ENCODE peak calls at places on chromosome 17, in nine cellular contexts. F, Y, Q, L, C, S, K, D and A are unnamed samples.

GRCh38 chr17:68184141-68184571 is 63.7 kb upstream of the AMZ2 start:
- DNase-seq in D (no peak), Y (no peak), C (no peak), S (no peak), F (no peak), K (no peak), Q (no peak), L (no peak), A (no peak)

GRCh38 chr17:40352779-40353394 is 11.7 kb downstream of the GJD3 start:
- DNase-seq in C (no peak), Q (no peak), D (no peak), Y (peak), K (no peak), F (no peak), S (peak), L (no peak), A (no peak)

GRCh38 chr17:73363788-73364522 is 52.2 kb upstream of the CDC42EP4 start:
- DNase-seq in S (no peak), F (no peak), Y (no peak), Q (no peak), D (no peak), L (no peak), K (no peak), C (no peak), A (no peak)

GRCh38 chr17:77644181-77644972 is 314.1 kb upstream of the TNRC6C start:
- DNase-seq in Q (no peak), S (no peak), C (no peak), D (no peak), Y (no peak), K (no peak), L (no peak), F (no peak), A (no peak)

GRCh38 chr17:72702136-72702735 is 390.3 kb downstream of the SLC39A11 start:
- DNase-seq in C (no peak), Y (peak), S (peak), K (no peak), D (no peak), Q (no peak), F (peak), L (no peak), A (peak)

GRCh38 chr17:58535431-58535830 is 21.0 kb upstream of the MTMR4 start:
- DNase-seq in C (no peak), Q (no peak), K (no peak), S (peak), Y (peak), F (no peak), D (no peak), L (no peak), A (peak)

GRCh38 chr17:6543079-6544010 is 13.0 kb downstream of the PITPNM3 start:
- DNase-seq in S (no peak), K (no peak), Q (no peak), F (no peak), D (no peak), L (no peak), C (no peak), Y (no peak), A (no peak)

GRCh38 chr17:75763613-75764416 is 1.2 kb downstream of the GALK1 start:
- DNase-seq in Y (no peak), K (no peak), F (no peak), D (no peak), C (no peak), L (no peak), Q (no peak), S (no peak), A (no peak)

GRCh38 chr17:72303787-72304733 is 183.2 kb downstream of the SOX9 start:
- DNase-seq in L (no peak), C (no peak), K (no peak), Q (no peak), Y (no peak), D (no peak), S (no peak), F (no peak), A (no peak)

GRCh38 chr17:66960623-66961022 is 3.9 kb upstream of the CACNG4 start:
- DNase-seq in S (no peak), Q (no peak), K (no peak), Y (no peak), C (no peak), F (no peak), D (peak), L (no peak), A (no peak)

GRCh38 chr17:71184716-71185115 is 936.1 kb upstream of the SOX9 start:
- DNase-seq in D (no peak), F (no peak), Y (peak), S (peak), C (no peak), L (no peak), K (no peak), Q (no peak), A (no peak)

GRCh38 chr17:4852504-4853075 is 19.4 kb downstream of the MINK1 start:
- DNase-seq in Y (peak), F (peak), L (no peak), D (peak), Q (peak), C (no peak), S (peak), K (no peak), A (peak)

GRCh38 chr17:57810740-57811632 is 38.9 kb downstream of the MRPS23 start:
- DNase-seq in L (peak), Q (peak), C (no peak), D (peak), Y (peak), S (peak), F (no peak), K (no peak), A (peak)

GRCh38 chr17:73720187-73720834 is 76.1 kb upstream of the SDK2 start:
- DNase-seq in C (no peak), F (no peak), L (no peak), S (no peak), K (no peak), Y (no peak), Q (no peak), D (peak), A (no peak)

GRCh38 chr17:35129154-35129972 is 7.9 kb downstream of the FNDC8 start:
- DNase-seq in D (no peak), L (no peak), Q (no peak), C (no peak), Y (peak), F (no peak), K (no peak), S (peak), A (peak)

GRCh38 chr17:54902611-54903010 is 2.0 kb downstream of the TOM1L1 start:
- DNase-seq in D (no peak), Y (no peak), L (no peak), K (no peak), C (no peak), F (no peak), Q (no peak), S (no peak), A (no peak)

GRCh38 chr17:3894927-3895343 is 2.1 kb upstream of the CAMKK1 start:
- DNase-seq in S (no peak), Q (no peak), C (no peak), D (no peak), Y (peak), F (no peak), K (no peak), L (no peak), A (peak)

GRCh38 chr17:42673885-42674754 is 2.7 kb downstream of the PLEKHH3 start:
- DNase-seq in C (no peak), K (no peak), Q (peak), F (peak), D (peak), Y (peak), L (peak), S (peak), A (peak)

GRCh38 chr17:43832976-43833829 is at the start of gene MPP3:
- DNase-seq in F (peak), K (peak), D (peak), C (peak), Y (peak), Q (peak), S (peak), L (peak), A (peak)

GRCh38 chr17:7478276-7479138 is 924 bp downstream of the ZBTB4 start:
- DNase-seq in S (peak), Q (peak), C (peak), D (peak), F (peak), K (peak), L (peak), Y (peak), A (peak)

GRCh38 chr17:73586153-73586906 is 57.9 kb downstream of the SDK2 start:
- DNase-seq in S (no peak), D (peak), K (no peak), Q (no peak), C (no peak), F (no peak), L (no peak), Y (no peak), A (no peak)

GRCh38 chr17:40363480-40363838 is 1.1 kb downstream of the GJD3 start:
- DNase-seq in Q (no peak), Y (peak), D (no peak), L (no peak), K (no peak), C (no peak), S (peak), F (no peak), A (no peak)

GRCh38 chr17:48756816-48757215 is 28.3 kb upstream of the HOXB13 start:
- DNase-seq in K (no peak), L (no peak), C (no peak), F (no peak), Y (no peak), D (no peak), S (no peak), Q (peak), A (no peak)

GRCh38 chr17:83076930-83077329 is 2.5 kb upstream of the METRNL start:
- DNase-seq in F (no peak), C (no peak), L (no peak), S (no peak), Q (peak), Y (peak), D (no peak), K (no peak), A (no peak)

GRCh38 chr17:18033442-18034099 is 5.4 kb downstream of the ATPAF2 start:
- DNase-seq in S (peak), C (peak), Y (peak), K (peak), F (peak), L (peak), Q (peak), D (peak), A (peak)

GRCh38 chr17:57735707-57736106 is 9.4 kb downstream of the CCDC182 start:
- DNase-seq in K (no peak), D (peak), L (peak), C (no peak), Y (no peak), S (no peak), Q (peak), F (peak), A (no peak)

GRCh38 chr17:64385187-64386083 is 5.2 kb downstream of the PECAM1 start:
- DNase-seq in S (peak), L (no peak), Y (peak), C (peak), Q (peak), F (no peak), D (no peak), K (peak), A (peak)

GRCh38 chr17:7997186-7997585 is 5.2 kb upstream of the GUCY2D start:
- DNase-seq in S (no peak), L (peak), Y (peak), C (no peak), Q (peak), F (peak), D (no peak), K (no peak), A (peak)

GRCh38 chr17:44466339-44466738 is 36.9 kb downstream of the GPATCH8 start:
- DNase-seq in D (no peak), F (no peak), L (no peak), S (no peak), Q (no peak), C (no peak), K (no peak), Y (no peak), A (peak)

GRCh38 chr17:68094481-68095078 is 59.0 kb downstream of the KPNA2 start:
- DNase-seq in L (no peak), F (no peak), S (no peak), D (no peak), Q (no peak), C (no peak), K (no peak), Y (no peak), A (no peak)

GRCh38 chr17:28916302-28916934 is 13.5 kb upstream of the DHRS13 start:
- DNase-seq in D (no peak), C (no peak), L (peak), Q (peak), S (peak), Y (peak), F (peak), K (no peak), A (peak)

GRCh38 chr17:19274893-19275292 is 37.7 kb downstream of the EPN2 start:
- DNase-seq in K (no peak), Q (no peak), D (no peak), C (no peak), Y (peak), L (no peak), S (peak), F (no peak), A (no peak)

GRCh38 chr17:8332688-8333087 is 7.0 kb upstream of the ODF4 start:
- DNase-seq in K (no peak), L (no peak), D (peak), C (no peak), S (no peak), Y (no peak), Q (no peak), F (no peak), A (no peak)

GRCh38 chr17:49996495-49997255 is 1.7 kb upstream of the DLX3 start:
- DNase-seq in L (peak), Y (peak), D (peak), F (peak), S (peak), C (peak), K (no peak), Q (peak), A (peak)

GRCh38 chr17:14427914-14428639 is 127.2 kb downstream of the HS3ST3B1 start:
- DNase-seq in Q (no peak), K (peak), L (no peak), Y (no peak), D (no peak), C (peak), F (no peak), S (no peak), A (no peak)